ENCODE peak calls at places on chromosomes 3 and 15, in four cellular contexts. One of them, this sample, is unnamed.

GRCh38 chr3:86995537-86995936 is 4.6 kb upstream of the VGLL3 start:
- DNase-seq in fibroblast of the aortic adventitia: peak
- DNase-seq in PC-9: peak
- DNase-seq in choroid plexus epithelial cell: peak
- DNase-seq in this sample: no peak

GRCh38 chr15:73724211-73724610 is 28.9 kb downstream of the INSYN1 start:
- DNase-seq in choroid plexus epithelial cell: no peak
- DNase-seq in PC-9: no peak
- DNase-seq in fibroblast of the aortic adventitia: no peak
- DNase-seq in this sample: no peak

GRCh38 chr3:48248095-48248863 is 7.4 kb downstream of the ZNF589 start:
- DNase-seq in fibroblast of the aortic adventitia: peak
- DNase-seq in PC-9: no peak
- DNase-seq in choroid plexus epithelial cell: no peak
- DNase-seq in this sample: no peak

GRCh38 chr3:64740232-64740631 is 52.4 kb upstream of the ADAMTS9 start:
- DNase-seq in PC-9: no peak
- DNase-seq in fibroblast of the aortic adventitia: peak
- DNase-seq in choroid plexus epithelial cell: peak
- DNase-seq in this sample: no peak

GRCh38 chr3:52310861-52311566 is 5.1 kb upstream of the DNAH1 start:
- DNase-seq in choroid plexus epithelial cell: peak
- DNase-seq in PC-9: no peak
- DNase-seq in fibroblast of the aortic adventitia: no peak
- DNase-seq in this sample: no peak

GRCh38 chr3:62379206-62379834 is 6.0 kb upstream of the FEZF2 start:
- DNase-seq in fibroblast of the aortic adventitia: no peak
- DNase-seq in choroid plexus epithelial cell: no peak
- DNase-seq in PC-9: no peak
- DNase-seq in this sample: no peak

GRCh38 chr3:119608591-119608990 is 10.9 kb downstream of the PLA1A start:
- DNase-seq in fibroblast of the aortic adventitia: no peak
- DNase-seq in PC-9: no peak
- DNase-seq in choroid plexus epithelial cell: no peak
- DNase-seq in this sample: no peak

GRCh38 chr15:67863442-67863987 is 23.7 kb upstream of the RNU6-1 start:
- DNase-seq in fibroblast of the aortic adventitia: peak
- DNase-seq in choroid plexus epithelial cell: peak
- DNase-seq in PC-9: peak
- DNase-seq in this sample: peak

GRCh38 chr15:55403531-55403930 is 4.6 kb downstream of the CCPG1 start:
- DNase-seq in fibroblast of the aortic adventitia: peak
- DNase-seq in PC-9: no peak
- DNase-seq in choroid plexus epithelial cell: peak
- DNase-seq in this sample: no peak

GRCh38 chr3:191246628-191247027 is 47.6 kb downstream of the OSTN start:
- DNase-seq in PC-9: peak
- DNase-seq in fibroblast of the aortic adventitia: peak
- DNase-seq in choroid plexus epithelial cell: peak
- DNase-seq in this sample: no peak

GRCh38 chr3:102053375-102053989 is 204.2 kb downstream of the NFKBIZ start:
- DNase-seq in PC-9: peak
- DNase-seq in choroid plexus epithelial cell: peak
- DNase-seq in fibroblast of the aortic adventitia: peak
- DNase-seq in this sample: no peak

GRCh38 chr3:128553560-128553959 is 60.6 kb upstream of the GATA2 start:
- DNase-seq in choroid plexus epithelial cell: no peak
- DNase-seq in fibroblast of the aortic adventitia: no peak
- DNase-seq in PC-9: no peak
- DNase-seq in this sample: no peak

GRCh38 chr3:4419386-4419785 is 47.7 kb downstream of the SUMF1 start:
- DNase-seq in fibroblast of the aortic adventitia: no peak
- DNase-seq in PC-9: no peak
- DNase-seq in choroid plexus epithelial cell: no peak
- DNase-seq in this sample: no peak

GRCh38 chr3:171654809-171655208 is 155.5 kb downstream of the PLD1 start:
- DNase-seq in choroid plexus epithelial cell: peak
- DNase-seq in fibroblast of the aortic adventitia: peak
- DNase-seq in PC-9: peak
- DNase-seq in this sample: peak

GRCh38 chr15:66496951-66497501 is 536 bp downstream of the SNAPC5 start:
- DNase-seq in fibroblast of the aortic adventitia: no peak
- DNase-seq in PC-9: no peak
- DNase-seq in choroid plexus epithelial cell: no peak
- DNase-seq in this sample: no peak

GRCh38 chr15:74955796-74956647 is 550 bp downstream of the RPP25 start:
- DNase-seq in choroid plexus epithelial cell: peak
- DNase-seq in fibroblast of the aortic adventitia: peak
- DNase-seq in PC-9: peak
- DNase-seq in this sample: peak
- H3K4me3 ChIP-seq in choroid plexus epithelial cell: peak
- H3K4me3 ChIP-seq in fibroblast of the aortic adventitia: peak
- H3K4me3 ChIP-seq in PC-9: peak
- H3K4me3 ChIP-seq in this sample: peak

DNA sequence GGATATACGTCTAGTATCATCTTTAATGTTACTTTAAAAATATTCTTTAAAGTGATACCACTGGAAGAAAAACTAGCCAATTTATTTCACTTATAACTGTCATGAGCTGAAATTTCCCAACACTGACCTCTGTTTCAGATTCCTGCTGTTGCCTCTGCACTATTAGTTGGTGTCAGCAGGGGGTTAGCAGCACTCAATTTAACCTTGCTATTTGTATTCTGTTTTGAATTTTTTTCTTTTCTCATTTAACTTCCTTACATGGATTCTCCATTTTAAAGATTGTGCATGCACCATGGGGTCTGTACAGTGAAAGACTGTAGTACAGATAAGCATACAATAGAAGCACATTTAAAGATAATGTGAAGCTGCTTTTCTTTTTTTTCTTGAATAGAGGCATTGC is 169.2 kb downstream of the UBE2E2 start:
- DNase-seq in PC-9: no peak
- DNase-seq in choroid plexus epithelial cell: peak
- DNase-seq in fibroblast of the aortic adventitia: no peak
- DNase-seq in this sample: no peak
- TF ChIP-seq CTCF in PC-9: no peak
- TF ChIP-seq CTCF in choroid plexus epithelial cell: peak
- TF ChIP-seq CTCF in fibroblast of the aortic adventitia: peak
- TF ChIP-seq CTCF in this sample: no peak

DNA sequence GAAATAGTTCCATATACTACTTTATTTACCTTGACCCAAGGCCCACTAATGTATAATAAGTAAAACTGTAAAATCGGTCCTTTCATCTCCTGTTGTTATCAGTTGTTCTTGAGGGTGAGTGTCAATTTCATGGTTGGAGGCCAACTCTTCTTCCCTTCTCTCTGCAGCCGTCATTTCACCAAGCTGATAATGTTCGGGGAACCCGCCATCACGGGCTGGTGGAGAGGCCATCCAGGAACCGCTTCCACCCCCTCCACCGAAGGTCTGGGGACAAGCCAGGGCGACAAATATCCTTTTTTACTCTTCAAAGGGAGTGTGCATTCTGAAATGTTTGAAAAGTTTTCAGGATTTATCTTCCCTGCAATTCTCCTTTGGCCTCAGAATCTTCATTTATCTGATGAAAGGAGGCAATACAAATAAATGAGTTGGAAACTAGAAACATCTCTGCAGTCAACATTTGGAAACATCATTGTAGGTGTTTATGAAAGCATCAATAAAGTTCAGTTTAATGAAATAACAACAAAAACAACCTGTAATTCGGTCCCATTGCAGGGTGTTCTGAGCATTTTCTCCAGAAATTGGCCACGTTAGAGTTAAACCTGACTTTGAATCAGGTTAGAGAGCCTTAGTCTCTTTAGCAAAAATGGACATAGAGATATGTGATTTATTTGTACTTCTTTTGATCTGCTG is 63.9 kb downstream of the CRTC3 start:
- DNase-seq in PC-9: no peak
- DNase-seq in choroid plexus epithelial cell: no peak
- DNase-seq in fibroblast of the aortic adventitia: no peak
- DNase-seq in this sample: no peak
- H3K4me3 ChIP-seq in PC-9: no peak
- H3K4me3 ChIP-seq in choroid plexus epithelial cell: no peak
- H3K4me3 ChIP-seq in fibroblast of the aortic adventitia: no peak
- H3K4me3 ChIP-seq in this sample: no peak

GRCh38 chr3:135989247-135989646 is 23.7 kb downstream of the PPP2R3A start:
- DNase-seq in PC-9: no peak
- DNase-seq in choroid plexus epithelial cell: no peak
- DNase-seq in fibroblast of the aortic adventitia: peak
- DNase-seq in this sample: no peak

GRCh38 chr3:135992072-135992471 is 26.5 kb downstream of the PPP2R3A start:
- DNase-seq in choroid plexus epithelial cell: peak
- DNase-seq in fibroblast of the aortic adventitia: peak
- DNase-seq in PC-9: no peak
- DNase-seq in this sample: no peak

GRCh38 chr3:135990903-135991302 is 25.4 kb downstream of the PPP2R3A start:
- DNase-seq in PC-9: no peak
- DNase-seq in choroid plexus epithelial cell: no peak
- DNase-seq in fibroblast of the aortic adventitia: no peak
- DNase-seq in this sample: no peak

GRCh38 chr3:135994708-135995335 is 29.3 kb downstream of the PPP2R3A start:
- DNase-seq in PC-9: no peak
- DNase-seq in choroid plexus epithelial cell: no peak
- DNase-seq in fibroblast of the aortic adventitia: no peak
- DNase-seq in this sample: no peak

DNA sequence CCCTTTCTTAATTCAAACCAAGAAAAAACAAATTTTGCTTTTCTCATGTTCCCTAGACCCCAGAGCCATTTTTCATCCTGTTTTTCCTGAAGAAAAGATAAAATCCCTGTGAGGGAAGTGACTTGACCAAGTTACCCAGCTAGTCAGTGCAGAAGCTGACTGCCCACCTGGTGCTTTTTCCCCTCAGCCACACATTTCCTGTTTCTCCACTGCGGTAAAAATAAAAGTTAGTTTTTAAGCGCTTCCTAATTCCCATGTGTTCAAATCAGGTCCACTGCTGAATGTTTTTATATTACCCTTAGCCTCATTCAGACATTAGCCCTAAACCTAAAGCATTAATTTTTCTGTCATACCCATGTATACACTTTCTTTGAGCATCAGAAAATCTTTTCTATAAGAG is 26.1 kb downstream of the PPP2R3A start:
- DNase-seq in fibroblast of the aortic adventitia: no peak
- DNase-seq in PC-9: no peak
- DNase-seq in choroid plexus epithelial cell: peak
- DNase-seq in this sample: no peak
- TF ChIP-seq CTCF in fibroblast of the aortic adventitia: no peak
- TF ChIP-seq CTCF in PC-9: no peak
- TF ChIP-seq CTCF in choroid plexus epithelial cell: no peak
- TF ChIP-seq CTCF in this sample: no peak

DNA sequence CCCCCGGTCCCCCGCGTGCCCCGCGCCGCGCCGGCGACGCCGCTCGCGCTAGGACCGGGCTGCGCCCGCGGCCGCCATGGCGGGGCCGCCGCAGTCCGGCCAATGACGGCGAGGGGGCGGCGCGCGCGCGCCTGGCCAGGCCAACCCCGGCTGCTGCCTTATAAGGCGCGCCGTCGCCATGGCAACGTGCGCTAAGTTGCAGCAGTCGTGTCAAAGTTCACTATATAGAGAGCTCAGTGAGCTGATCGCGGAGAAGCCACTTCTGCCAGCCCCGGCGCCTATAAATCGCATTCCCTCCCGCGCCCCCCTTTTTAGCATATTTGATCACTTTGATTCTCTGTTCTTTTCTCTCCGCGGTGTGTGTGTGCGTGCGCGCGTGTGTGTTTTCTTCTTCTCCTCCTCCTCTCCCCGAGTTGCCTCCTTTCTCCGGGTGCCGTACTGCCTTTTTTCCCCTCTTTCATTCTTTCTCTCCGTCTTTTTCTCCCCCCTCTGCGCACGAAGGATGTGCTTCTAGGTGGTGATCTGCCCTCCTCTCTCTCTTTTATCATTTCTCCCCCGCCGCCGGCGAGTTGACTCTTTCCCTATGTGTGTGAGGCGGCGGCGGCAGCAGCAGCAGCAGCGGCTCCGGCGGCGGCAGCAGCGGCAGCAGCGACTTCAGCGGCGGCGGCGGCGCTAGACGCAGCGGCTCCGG is at the start of gene NR2F2:
- DNase-seq in choroid plexus epithelial cell: peak
- DNase-seq in PC-9: peak
- DNase-seq in fibroblast of the aortic adventitia: peak
- DNase-seq in this sample: peak
- H3K4me3 ChIP-seq in choroid plexus epithelial cell: peak
- H3K4me3 ChIP-seq in PC-9: peak
- H3K4me3 ChIP-seq in fibroblast of the aortic adventitia: peak
- H3K4me3 ChIP-seq in this sample: peak